ENCODE peak calls at places on chromosomes 12 and 14, in nine cellular contexts. P is GM23248; V is cerebellum; D is mesendoderm; B is activated B cell treated with CpG ODN at 0.5 μM for 24 hours; E is fibroblast of gingiva; K is stimulated activated CD8-positive, alpha-beta memory T cell treated with anti-CD3 and anti-CD28 coated beads, Interleukin-2, amount 100 ng/mL, for 1 hour; O is CD8-positive, alpha-beta T cell; N is fibroblast of pulmonary artery. T is an unnamed sample.

GRCh38 chr12:106919910-106920544 is 35.7 kb upstream of the TMEM263 start:
- DNase-seq in P (peak; percentile 69), V (peak; percentile 57), D (peak; percentile 36), B (no peak), E (peak; percentile 39), K (no peak), O (no peak), N (peak; percentile 76), T (peak; percentile 50)

GRCh38 chr12:7091660-7092228 is 501 bp downstream of the C1R start:
- DNase-seq in P (peak; percentile 43), V (no peak), D (no peak), B (no peak), E (peak; percentile 39), K (no peak), O (no peak), N (peak; percentile 38), T (no peak)

GRCh38 chr14:73619524-73619923 is 7.2 kb downstream of the ACOT6 start:
- DNase-seq in P (no peak), V (no peak), D (no peak), B (no peak), E (no peak), K (no peak), O (no peak), N (no peak), T (no peak)

GRCh38 chr14:76500011-76500410 is 124.1 kb downstream of the ESRRB start:
- DNase-seq in P (peak; percentile 74), V (no peak), D (peak; percentile 71), B (no peak), E (no peak), K (no peak), O (no peak), N (no peak), T (no peak)

GRCh38 chr14:59305836-59306555 is 117.5 kb downstream of the DAAM1 start:
- DNase-seq in P (peak; percentile 76), V (no peak), D (no peak), B (no peak), E (peak; percentile 20), K (no peak), O (no peak), N (peak; percentile 64), T (no peak)

GRCh38 chr12:70964867-70965469 is 44.4 kb upstream of the PTPRR start:
- DNase-seq in P (no peak), V (no peak), D (peak; percentile 74), B (no peak), E (no peak), K (no peak), O (no peak), N (no peak), T (no peak)

GRCh38 chr12:89156862-89157262 is 195.4 kb downstream of the DUSP6 start:
- DNase-seq in P (peak; percentile 91), V (no peak), D (no peak), B (no peak), E (peak; percentile 41), K (no peak), O (no peak), N (peak; percentile 68), T (no peak)

GRCh38 chr12:99686142-99686541 is 38.6 kb downstream of the GARIN6 start:
- DNase-seq in P (no peak), V (no peak), D (no peak), B (no peak), E (no peak), K (no peak), O (no peak), N (no peak), T (no peak)

GRCh38 chr14:33586806-33587205 is 364.1 kb downstream of the EGLN3 start:
- DNase-seq in P (no peak), V (no peak), D (no peak), B (no peak), E (no peak), K (no peak), O (no peak), N (no peak), T (no peak)